ENCODE peak calls at places on chromosomes 7 and 10, in four cellular contexts. Q is uterus, B is fibroblast of lung, V is cardiac fibroblast. L is an unnamed sample.

GRCh38 chr7:32905175-32905662 is 13.7 kb upstream of the KBTBD2 start:
- DNase-seq in Q (peak; percentile 33), B (peak; percentile 75), V (peak; percentile 78), L (peak; percentile 42)

GRCh38 chr7:141359740-141360413 is 191.3 kb upstream of the AGK start:
- DNase-seq in Q (no peak), B (no peak), V (peak; percentile 40), L (no peak)

GRCh38 chr7:90706067-90706716 is 110.1 kb downstream of the CDK14 start:
- DNase-seq in Q (no peak), B (peak; percentile 60), V (no peak), L (no peak)

GRCh38 chr10:92822060-92822634 is 26.2 kb upstream of the EXOC6 start:
- DNase-seq in Q (no peak), B (peak; percentile 89), V (peak; percentile 91), L (no peak)

GRCh38 chr7:29243777-29244655 is 49.4 kb downstream of the CHN2 start:
- DNase-seq in Q (no peak), B (no peak), V (no peak), L (no peak)

GRCh38 chr10:74282853-74283205 is 131.8 kb downstream of the ADK start:
- DNase-seq in Q (no peak), B (peak; percentile 49), V (peak; percentile 37), L (no peak)

GRCh38 chr7:20741801-20742200 is 44.9 kb downstream of the SP8 start:
- DNase-seq in Q (no peak), B (no peak), V (no peak), L (no peak)

GRCh38 chr7:148523550-148523949 is 67.0 kb upstream of the C7orf33 start:
- DNase-seq in Q (no peak), B (no peak), V (no peak), L (no peak)

GRCh38 chr7:123054357-123055133 is 59.0 kb upstream of the TAS2R16 start:
- DNase-seq in Q (no peak), B (no peak), V (no peak), L (no peak)

GRCh38 chr7:149237502-149237901 is 1.9 kb upstream of the ZNF212 start:
- DNase-seq in Q (no peak), B (no peak), V (no peak), L (no peak)

GRCh38 chr7:388461-388960 is 98.5 kb downstream of the FOXL3 start:
- DNase-seq in Q (peak; percentile 11), B (no peak), V (no peak), L (no peak)

GRCh38 chr7:105760549-105761447 is 115.6 kb downstream of the ATXN7L1 start:
- DNase-seq in Q (no peak), B (peak; percentile 44), V (peak; percentile 42), L (no peak)

GRCh38 chr7:11835260-11835659 is 3.3 kb upstream of the THSD7A start:
- DNase-seq in Q (no peak), B (peak; percentile 32), V (peak; percentile 23), L (no peak)

GRCh38 chr10:95280637-95281036 is 10.2 kb downstream of the PDLIM1 start:
- DNase-seq in Q (no peak), B (no peak), V (no peak), L (no peak)

GRCh38 chr10:98368644-98369043 is 46.3 kb downstream of the PYROXD2 start:
- DNase-seq in Q (no peak), B (no peak), V (no peak), L (no peak)

GRCh38 chr10:44648691-44649090 is 262.4 kb upstream of the TMEM72 start:
- DNase-seq in Q (no peak), B (no peak), V (no peak), L (no peak)

GRCh38 chr10:79002336-79002735 is 66.4 kb upstream of the ZMIZ1 start:
- DNase-seq in Q (no peak), B (no peak), V (no peak), L (no peak)

GRCh38 chr7:36468361-36469140 is 78.9 kb downstream of the ANLN start:
- DNase-seq in Q (no peak), B (no peak), V (peak; percentile 49), L (no peak)

GRCh38 chr7:36048902-36049240 is 104.2 kb upstream of the EEPD1 start:
- DNase-seq in Q (no peak), B (no peak), V (no peak), L (no peak)

GRCh38 chr7:105787071-105787470 is 89.3 kb downstream of the ATXN7L1 start:
- DNase-seq in Q (no peak), B (no peak), V (no peak), L (no peak)

GRCh38 chr10:101489355-101489754 is 98.7 kb downstream of the POLL start:
- DNase-seq in Q (no peak), B (peak; percentile 63), V (peak; percentile 21), L (no peak)

GRCh38 chr10:72164617-72165016 is 51.2 kb upstream of the ANAPC16 start:
- DNase-seq in Q (no peak), B (peak; percentile 10), V (no peak), L (no peak)

GRCh38 chr7:147894271-147894670 is 696.3 kb upstream of the C7orf33 start:
- DNase-seq in Q (no peak), B (no peak), V (peak; percentile 0), L (no peak)

DNA sequence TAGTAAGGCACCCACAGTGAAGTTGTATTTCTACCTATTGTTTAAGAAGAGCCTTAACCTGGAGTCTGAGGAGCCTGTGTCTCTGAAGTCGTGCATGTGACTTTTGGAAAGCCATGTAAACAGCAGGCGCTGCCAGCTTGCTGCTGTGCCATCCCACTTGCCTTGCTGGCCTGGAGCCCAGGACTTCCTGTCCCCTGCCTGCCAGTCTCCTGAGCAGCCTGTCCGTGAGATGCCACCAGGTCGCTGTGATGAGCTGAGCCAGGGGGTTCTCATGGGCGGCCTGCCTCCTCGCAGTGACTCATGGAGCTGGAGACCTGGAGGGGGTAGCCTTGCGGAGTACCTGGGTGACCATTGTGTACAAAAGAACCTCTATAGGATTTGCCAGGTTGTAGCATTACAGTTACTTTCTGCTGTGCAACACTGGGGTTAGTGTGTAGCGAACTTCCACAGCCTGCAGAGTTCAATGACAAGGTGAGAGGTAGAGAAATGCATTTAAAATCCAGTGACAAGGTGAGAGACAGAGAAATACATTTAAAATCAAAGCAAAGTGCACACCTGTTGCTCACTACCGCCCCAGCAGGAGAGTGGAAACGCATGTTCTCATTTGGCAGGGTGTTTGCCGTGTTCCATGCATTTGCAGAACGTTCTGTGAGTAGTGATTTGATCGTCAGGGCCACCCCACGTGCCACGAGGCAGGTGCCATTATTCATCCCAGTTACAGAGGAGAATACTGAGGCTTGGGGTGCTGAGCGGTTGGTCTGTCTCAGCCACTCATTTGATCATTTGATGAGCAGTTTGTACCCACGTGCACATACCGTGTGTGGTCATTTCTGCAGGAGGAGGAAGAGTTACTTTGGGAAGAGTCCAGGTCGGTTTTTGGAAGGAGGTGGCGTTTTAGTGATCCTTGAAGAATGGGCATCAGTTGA is 36.6 kb upstream of the BHLHA15 start:
- DNase-seq in Q (no peak), B (no peak), V (no peak), L (no peak)
- TF ChIP-seq CTCF in Q (no peak), B (no peak), V (no peak), L (no peak)

GRCh38 chr7:14305233-14305866 is 315.9 kb upstream of the ETV1 start:
- DNase-seq in Q (no peak), B (peak; percentile 8), V (peak; percentile 6), L (no peak)
- TF ChIP-seq CTCF in Q (no peak), B (no peak), V (no peak), L (peak; percentile 53)

GRCh38 chr7:69823151-69823744 is 225.0 kb downstream of the AUTS2 start:
- DNase-seq in Q (no peak), B (no peak), V (no peak), L (no peak)

GRCh38 chr7:69820479-69821192 is 222.4 kb downstream of the AUTS2 start:
- DNase-seq in Q (no peak), B (no peak), V (no peak), L (no peak)

GRCh38 chr7:69826283-69826682 is 228.0 kb downstream of the AUTS2 start:
- DNase-seq in Q (no peak), B (no peak), V (no peak), L (no peak)

GRCh38 chr7:69827140-69827919 is 229.1 kb downstream of the AUTS2 start:
- DNase-seq in Q (no peak), B (no peak), V (no peak), L (no peak)

DNA sequence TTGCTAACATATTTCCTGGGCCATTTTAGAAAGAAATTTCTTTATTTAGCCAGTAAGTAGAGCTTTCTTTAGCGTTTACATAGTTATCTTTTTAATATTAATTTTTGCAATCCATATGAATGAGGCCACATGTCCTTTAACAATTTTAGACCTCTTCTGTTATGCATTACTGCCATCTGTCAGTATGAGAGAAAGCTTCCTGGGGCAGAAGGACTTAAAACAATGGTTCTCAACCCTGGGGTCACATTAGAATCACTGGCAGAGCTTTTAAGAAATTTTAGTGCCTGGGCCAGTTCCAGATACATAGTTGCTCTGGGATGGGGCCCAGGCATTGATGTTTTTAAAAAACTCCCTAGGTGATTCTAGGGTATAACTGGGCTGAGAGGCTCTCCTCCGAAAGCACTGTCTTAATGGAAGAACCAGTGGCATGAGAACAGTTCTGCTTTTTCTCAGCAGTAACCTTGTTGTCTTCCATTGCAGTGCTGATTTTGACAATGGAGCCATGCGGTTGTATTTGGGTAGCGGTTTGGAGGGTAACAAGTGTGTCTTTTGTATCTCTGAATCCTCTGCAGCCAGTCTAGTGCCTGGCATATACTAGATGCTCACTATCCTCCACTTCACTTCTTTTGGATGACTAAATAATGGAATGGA is 226.9 kb downstream of the AUTS2 start:
- DNase-seq in Q (no peak), B (no peak), V (peak; percentile 46), L (no peak)
- TF ChIP-seq CTCF in Q (no peak), B (no peak), V (no peak), L (no peak)

GRCh38 chr7:112500619-112501018 is 19.8 kb downstream of the LSMEM1 start:
- DNase-seq in Q (no peak), B (peak; percentile 42), V (no peak), L (no peak)
- TF ChIP-seq CTCF in Q (no peak), B (no peak), V (no peak), L (no peak)

GRCh38 chr10:111037868-111038267 is 39.0 kb upstream of the ADRA2A start:
- DNase-seq in Q (no peak), B (no peak), V (peak; percentile 14), L (no peak)
- TF ChIP-seq CTCF in Q (no peak), B (no peak), V (peak; percentile 45), L (peak; percentile 49)

GRCh38 chr7:38181111-38181510 is 3.1 kb downstream of the STARD3NL start:
- DNase-seq in Q (no peak), B (no peak), V (no peak), L (no peak)
- TF ChIP-seq CTCF in Q (no peak), B (no peak), V (no peak), L (no peak)

DNA sequence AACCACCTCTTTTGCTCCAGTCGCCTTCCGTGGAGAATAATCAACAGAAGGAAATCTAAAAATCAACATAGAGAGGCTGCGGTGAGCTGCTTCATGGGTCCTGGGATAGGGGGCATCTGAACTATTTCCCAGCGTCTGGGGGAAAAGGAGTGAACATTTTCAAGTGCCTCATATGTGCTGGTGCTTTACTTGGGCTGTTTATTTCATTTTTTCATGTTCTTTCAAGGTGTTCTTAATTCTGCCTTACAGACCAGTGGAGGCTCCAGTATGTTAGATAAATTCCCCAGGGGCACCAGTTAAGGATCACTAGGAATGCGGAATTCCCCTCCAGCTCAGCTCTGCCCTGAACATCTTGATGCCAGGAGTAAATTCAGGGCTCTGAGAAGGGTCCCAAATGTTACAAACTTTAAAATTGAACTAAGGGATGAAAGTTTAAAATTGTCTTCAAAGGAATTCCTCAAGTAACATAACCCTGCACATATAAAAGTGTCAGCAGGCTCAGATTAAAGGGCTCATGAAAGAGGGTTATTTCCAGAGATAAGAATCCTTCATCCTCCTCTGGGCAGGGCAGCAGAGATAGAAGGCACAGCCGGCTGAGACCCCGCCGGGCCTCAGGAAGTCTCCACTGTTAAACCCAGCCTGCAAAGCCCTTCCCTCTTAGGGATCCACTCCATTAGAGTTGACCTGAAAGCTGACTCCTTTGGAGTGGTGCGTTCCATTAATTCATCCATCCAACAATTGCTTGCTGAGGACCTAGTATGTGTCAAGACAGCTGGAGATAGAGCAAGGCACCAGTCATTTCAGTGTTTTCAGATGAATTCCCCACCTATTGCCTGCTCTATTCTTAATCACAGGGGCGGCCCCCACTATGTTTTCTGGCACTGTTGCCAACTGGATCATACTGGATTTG is 345.8 kb downstream of the KCNMA1 start:
- DNase-seq in Q (no peak), B (no peak), V (no peak), L (no peak)
- TF ChIP-seq CTCF in Q (no peak), B (no peak), V (no peak), L (no peak)

L was measured in neural crest cell.